ENCODE peak calls at places on chromosomes 16 and 17, in six cellular contexts. G is neural progenitor cell, C is GM23248, X is hepatocyte, N is HCT116, Z is MM.1S. M is an unnamed sample.

GRCh38 chr16:89909777-89910716 is 8.6 kb upstream of the MC1R start:
- DNase-seq in X (peak), C (peak), N (peak), G (peak), Z (no peak), M (peak)

GRCh38 chr16:65884018-65884417 is 482.5 kb upstream of the CDH5 start:
- DNase-seq in C (peak), G (no peak), X (no peak), N (no peak), Z (no peak), M (no peak)

GRCh38 chr16:30565526-30565925 is 6.0 kb downstream of the ZNF688 start:
- DNase-seq in Z (no peak), C (no peak), N (no peak), X (no peak), G (no peak), M (no peak)

GRCh38 chr17:65205655-65206054 is 68.5 kb downstream of the RGS9 start:
- DNase-seq in C (no peak), X (no peak), Z (no peak), N (no peak), G (no peak), M (no peak)

GRCh38 chr16:57513371-57514102 is 22.8 kb downstream of the CCDC102A start:
- DNase-seq in X (peak), C (no peak), G (no peak), N (no peak), Z (no peak), M (no peak)

GRCh38 chr16:27769561-27770222 is 219.7 kb downstream of the KATNIP start:
- DNase-seq in Z (no peak), C (peak), X (no peak), G (no peak), N (peak), M (no peak)

GRCh38 chr16:67528870-67529638 is 425 bp downstream of the RIPOR1 start:
- DNase-seq in G (peak), Z (no peak), X (peak), C (peak), N (no peak), M (peak)

GRCh38 chr16:69917739-69918138 is 33.4 kb upstream of the CLEC18A start:
- DNase-seq in N (no peak), C (peak), Z (no peak), G (peak), X (peak), M (no peak)

GRCh38 chr17:34178047-34178446 is 77.0 kb upstream of the CCL2 start:
- DNase-seq in C (peak), X (no peak), Z (no peak), G (peak), N (no peak), M (no peak)

GRCh38 chr16:15575293-15576049 is 67.5 kb downstream of the MARF1 start:
- DNase-seq in C (no peak), N (no peak), X (no peak), Z (peak), G (no peak), M (peak)

GRCh38 chr16:83717814-83718213 is 90.0 kb upstream of the HSBP1 start:
- DNase-seq in C (peak), G (no peak), X (no peak), N (no peak), Z (no peak), M (no peak)
- H3K4me2 ChIP-seq in C (peak), G (no peak), X (no peak), N (no peak), Z (no peak), M (no peak)

GRCh38 chr16:74291176-74291575 is 5.4 kb upstream of the PSMD7 start:
- DNase-seq in Z (no peak), N (no peak), C (no peak), X (no peak), G (no peak), M (no peak)

GRCh38 chr16:74290356-74290755 is 6.3 kb upstream of the PSMD7 start:
- DNase-seq in X (no peak), N (no peak), Z (no peak), G (no peak), C (no peak), M (no peak)

GRCh38 chr16:74291577-74292208 is 4.9 kb upstream of the PSMD7 start:
- DNase-seq in G (no peak), C (no peak), Z (no peak), X (no peak), N (no peak), M (no peak)

GRCh38 chr16:74288065-74288464 is 8.5 kb upstream of the PSMD7 start:
- DNase-seq in N (no peak), G (no peak), Z (no peak), X (no peak), C (no peak), M (no peak)
- TF ChIP-seq EZH2phosphoT487 in N (no peak), G (no peak), Z (no peak), X (no peak), C (no peak), M (no peak)

DNA sequence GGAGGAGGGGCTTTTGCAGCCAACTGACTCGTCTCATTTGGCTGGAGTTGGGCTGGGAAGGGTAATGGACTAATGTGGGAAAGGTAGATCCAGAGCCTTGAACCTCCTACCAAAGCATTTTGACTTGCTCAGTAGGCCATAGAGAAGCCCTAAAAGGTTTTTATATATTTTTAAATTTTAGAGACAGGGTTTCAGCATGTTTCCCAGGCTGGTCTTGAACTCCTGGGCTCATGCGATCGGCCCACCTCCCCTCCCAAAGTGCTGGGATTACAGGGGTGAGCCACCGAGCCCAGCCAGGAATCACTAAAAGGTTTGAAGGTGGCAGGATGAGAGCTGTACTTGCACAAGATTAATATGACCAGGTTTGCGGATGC is 2.0 kb upstream of the PITPNC1 start:
- DNase-seq in X (no peak), G (no peak), C (no peak), Z (no peak), N (no peak), M (no peak)
- H3K4me2 ChIP-seq in X (peak), G (no peak), C (no peak), Z (peak), N (peak), M (peak)

GRCh38 chr17:45288825-45289224 is 26.9 kb upstream of the SPATA32 start:
- DNase-seq in Z (no peak), C (no peak), X (no peak), N (no peak), G (no peak), M (no peak)
- TF ChIP-seq EZH2phosphoT487 in Z (no peak), C (no peak), X (no peak), N (no peak), G (no peak), M (no peak)

GRCh38 chr16:14015017-14015416 is 56.1 kb upstream of the MRTFB start:
- DNase-seq in C (no peak), G (no peak), X (no peak), N (no peak), Z (no peak), M (no peak)

GRCh38 chr16:14015948-14016347 is 55.2 kb upstream of the MRTFB start:
- DNase-seq in X (no peak), C (peak), G (no peak), N (no peak), Z (no peak), M (no peak)

GRCh38 chr16:14014284-14014625 is 56.9 kb upstream of the MRTFB start:
- DNase-seq in X (no peak), G (no peak), N (no peak), Z (no peak), C (no peak), M (no peak)

GRCh38 chr16:14013571-14014283 is 57.4 kb upstream of the MRTFB start:
- DNase-seq in X (peak), Z (no peak), N (no peak), C (peak), G (no peak), M (no peak)

DNA sequence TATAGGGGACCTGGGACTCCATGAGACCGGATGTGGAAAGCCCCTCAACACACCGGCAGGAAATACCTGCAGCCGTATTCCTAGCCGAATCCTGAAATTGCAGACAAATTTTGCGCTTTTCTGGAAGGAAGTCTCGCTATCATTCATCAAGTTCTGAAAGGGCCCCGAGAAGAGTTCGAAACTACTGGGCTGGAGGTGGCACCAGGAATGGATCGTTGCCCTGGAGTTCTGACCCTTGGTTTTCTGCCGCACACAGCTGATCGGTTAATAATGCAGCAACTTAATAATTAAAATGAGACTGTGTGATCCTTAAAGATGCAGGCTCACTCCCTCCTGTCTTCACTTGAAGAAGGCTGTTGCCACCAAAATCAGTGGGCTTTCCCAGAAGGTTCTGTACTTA is 55.7 kb upstream of the MRTFB start:
- DNase-seq in G (no peak), N (no peak), X (no peak), Z (no peak), C (no peak), M (no peak)
- H3K4me2 ChIP-seq in G (no peak), N (no peak), X (peak), Z (no peak), C (no peak), M (no peak)

GRCh38 chr17:58172369-58173071 is 5.7 kb downstream of the OR4D2 start:
- DNase-seq in X (no peak), Z (peak), C (peak), N (peak), G (peak), M (peak)
- TF ChIP-seq EZH2phosphoT487 in X (no peak), Z (no peak), C (no peak), N (no peak), G (no peak), M (no peak)

DNA sequence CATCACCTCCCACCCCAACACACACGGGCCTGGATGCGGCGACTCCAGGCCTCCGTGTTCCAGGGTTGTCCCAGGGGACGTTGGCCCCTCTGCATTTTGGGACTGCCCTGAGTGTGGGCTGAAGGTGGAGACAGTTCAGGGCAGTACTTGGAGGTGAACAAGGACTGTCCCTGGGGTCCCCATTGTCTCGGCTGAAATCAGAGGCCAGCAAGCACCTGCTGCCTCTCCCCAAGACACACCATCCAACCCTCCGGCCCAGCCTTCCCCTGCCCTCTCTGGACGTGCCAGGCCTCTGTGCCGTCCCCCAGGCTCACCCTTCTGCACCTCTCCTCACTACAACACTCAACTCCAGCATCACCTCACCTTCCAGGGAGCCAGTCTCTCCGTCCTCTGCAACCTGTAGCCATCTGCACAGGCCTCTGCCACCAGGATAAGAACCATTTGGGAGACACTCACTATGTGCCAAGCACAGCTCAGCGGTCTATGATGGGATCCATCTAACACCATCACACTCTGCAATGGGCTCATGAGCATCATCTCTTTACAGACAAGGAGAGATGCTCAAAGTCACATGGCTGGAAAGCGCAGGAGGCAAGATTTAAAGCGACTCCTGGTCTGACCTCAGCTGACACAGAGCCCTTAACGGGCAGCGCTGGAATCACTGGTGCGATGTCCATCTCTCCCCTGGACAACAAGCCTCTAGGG is 104.5 kb upstream of the SEC14L1 start:
- DNase-seq in G (no peak), N (no peak), X (no peak), C (no peak), Z (no peak), M (no peak)
- H3K4me2 ChIP-seq in G (no peak), N (no peak), X (no peak), C (no peak), Z (peak), M (peak)